ENCODE peak calls at places on chromosomes 2 and 18, in ten cellular contexts. One of them, this sample, is unnamed. For H3K9me3 and H3K4me1, the result is how much of the 10 kb centered on the place peaks cover.

GRCh38 chr2:85699325-85699724 is 5.2 kb downstream of the GNLY start:
- DNase-seq in left ventricle myocardium inferior: no peak
- DNase-seq in right lobe of liver: no peak
- DNase-seq in tibial artery: peak
- DNase-seq in GM23248: no peak
- DNase-seq in A549: no peak
- DNase-seq in esophagus muscularis mucosa: no peak
- DNase-seq in mucosa of descending colon: no peak
- DNase-seq in heart right ventricle: no peak
- DNase-seq in right cardiac atrium: no peak
- DNase-seq in this sample: no peak

GRCh38 chr18:11808001-11808855 is 43.0 kb upstream of the CHMP1B start:
- DNase-seq in left ventricle myocardium inferior: no peak
- DNase-seq in esophagus muscularis mucosa: no peak
- DNase-seq in tibial artery: no peak
- DNase-seq in mucosa of descending colon: no peak
- DNase-seq in A549: peak
- DNase-seq in right lobe of liver: no peak
- DNase-seq in GM23248: peak
- DNase-seq in heart right ventricle: no peak
- DNase-seq in right cardiac atrium: no peak
- DNase-seq in this sample: no peak

GRCh38 chr2:217756375-217757107 is 246.3 kb downstream of the TNS1 start:
- DNase-seq in heart right ventricle: peak
- DNase-seq in GM23248: peak
- DNase-seq in A549: peak
- DNase-seq in mucosa of descending colon: peak
- DNase-seq in right cardiac atrium: peak
- DNase-seq in tibial artery: peak
- DNase-seq in right lobe of liver: peak
- DNase-seq in left ventricle myocardium inferior: peak
- DNase-seq in esophagus muscularis mucosa: no peak
- DNase-seq in this sample: peak

GRCh38 chr2:234566622-234567021 is 69.7 kb upstream of the ARL4C start:
- DNase-seq in heart right ventricle: no peak
- DNase-seq in esophagus muscularis mucosa: no peak
- DNase-seq in left ventricle myocardium inferior: no peak
- DNase-seq in right cardiac atrium: no peak
- DNase-seq in right lobe of liver: no peak
- DNase-seq in tibial artery: no peak
- DNase-seq in mucosa of descending colon: no peak
- DNase-seq in GM23248: no peak
- DNase-seq in A549: no peak
- DNase-seq in this sample: no peak

GRCh38 chr2:127043367-127044164 is 63.4 kb downstream of the BIN1 start:
- DNase-seq in esophagus muscularis mucosa: no peak
- DNase-seq in GM23248: no peak
- DNase-seq in left ventricle myocardium inferior: peak
- DNase-seq in right lobe of liver: no peak
- DNase-seq in tibial artery: no peak
- DNase-seq in right cardiac atrium: peak
- DNase-seq in A549: no peak
- DNase-seq in heart right ventricle: no peak
- DNase-seq in mucosa of descending colon: no peak
- DNase-seq in this sample: no peak

GRCh38 chr2:144944506-144945230 is 424.7 kb upstream of the ZEB2 start:
- DNase-seq in right lobe of liver: no peak
- DNase-seq in mucosa of descending colon: no peak
- DNase-seq in GM23248: peak
- DNase-seq in A549: no peak
- DNase-seq in right cardiac atrium: no peak
- DNase-seq in heart right ventricle: no peak
- DNase-seq in tibial artery: no peak
- DNase-seq in left ventricle myocardium inferior: no peak
- DNase-seq in esophagus muscularis mucosa: no peak
- DNase-seq in this sample: no peak

GRCh38 chr2:121907905-121908304 is 152.5 kb downstream of the TSN start:
- DNase-seq in heart right ventricle: no peak
- DNase-seq in mucosa of descending colon: no peak
- DNase-seq in tibial artery: peak
- DNase-seq in GM23248: peak
- DNase-seq in left ventricle myocardium inferior: no peak
- DNase-seq in A549: no peak
- DNase-seq in right lobe of liver: no peak
- DNase-seq in right cardiac atrium: no peak
- DNase-seq in esophagus muscularis mucosa: no peak
- DNase-seq in this sample: no peak

GRCh38 chr2:191789791-191790190 is 57.1 kb downstream of the CAVIN2 start:
- DNase-seq in mucosa of descending colon: no peak
- DNase-seq in GM23248: no peak
- DNase-seq in tibial artery: no peak
- DNase-seq in right lobe of liver: no peak
- DNase-seq in heart right ventricle: no peak
- DNase-seq in left ventricle myocardium inferior: no peak
- DNase-seq in A549: no peak
- DNase-seq in esophagus muscularis mucosa: no peak
- DNase-seq in right cardiac atrium: no peak
- DNase-seq in this sample: no peak

GRCh38 chr2:201237486-201238241 is 22.7 kb upstream of the CASP8 start:
- DNase-seq in right cardiac atrium: no peak
- DNase-seq in mucosa of descending colon: no peak
- DNase-seq in right lobe of liver: no peak
- DNase-seq in heart right ventricle: no peak
- DNase-seq in GM23248: peak
- DNase-seq in A549: no peak
- DNase-seq in left ventricle myocardium inferior: no peak
- DNase-seq in tibial artery: no peak
- DNase-seq in esophagus muscularis mucosa: peak
- DNase-seq in this sample: no peak

GRCh38 chr2:147639891-147640290 is 204.9 kb upstream of the ACVR2A start:
- DNase-seq in right cardiac atrium: no peak
- DNase-seq in tibial artery: no peak
- DNase-seq in mucosa of descending colon: no peak
- DNase-seq in right lobe of liver: no peak
- DNase-seq in GM23248: no peak
- DNase-seq in A549: no peak
- DNase-seq in esophagus muscularis mucosa: no peak
- DNase-seq in left ventricle myocardium inferior: no peak
- DNase-seq in heart right ventricle: no peak
- DNase-seq in this sample: peak

GRCh38 chr2:147636888-147637270 is 207.9 kb upstream of the ACVR2A start:
- DNase-seq in A549: no peak
- DNase-seq in GM23248: no peak
- DNase-seq in left ventricle myocardium inferior: no peak
- DNase-seq in esophagus muscularis mucosa: no peak
- DNase-seq in tibial artery: no peak
- DNase-seq in right cardiac atrium: no peak
- DNase-seq in heart right ventricle: no peak
- DNase-seq in mucosa of descending colon: no peak
- DNase-seq in right lobe of liver: no peak
- DNase-seq in this sample: peak

GRCh38 chr2:147632193-147632592 is 212.6 kb upstream of the ACVR2A start:
- DNase-seq in right cardiac atrium: no peak
- DNase-seq in A549: no peak
- DNase-seq in right lobe of liver: no peak
- DNase-seq in heart right ventricle: no peak
- DNase-seq in mucosa of descending colon: no peak
- DNase-seq in GM23248: no peak
- DNase-seq in esophagus muscularis mucosa: no peak
- DNase-seq in left ventricle myocardium inferior: no peak
- DNase-seq in tibial artery: no peak
- DNase-seq in this sample: no peak

GRCh38 chr2:147634801-147635200 is 210.0 kb upstream of the ACVR2A start:
- DNase-seq in right lobe of liver: no peak
- DNase-seq in A549: no peak
- DNase-seq in right cardiac atrium: no peak
- DNase-seq in mucosa of descending colon: no peak
- DNase-seq in heart right ventricle: no peak
- DNase-seq in left ventricle myocardium inferior: no peak
- DNase-seq in GM23248: no peak
- DNase-seq in esophagus muscularis mucosa: no peak
- DNase-seq in tibial artery: no peak
- DNase-seq in this sample: no peak

DNA sequence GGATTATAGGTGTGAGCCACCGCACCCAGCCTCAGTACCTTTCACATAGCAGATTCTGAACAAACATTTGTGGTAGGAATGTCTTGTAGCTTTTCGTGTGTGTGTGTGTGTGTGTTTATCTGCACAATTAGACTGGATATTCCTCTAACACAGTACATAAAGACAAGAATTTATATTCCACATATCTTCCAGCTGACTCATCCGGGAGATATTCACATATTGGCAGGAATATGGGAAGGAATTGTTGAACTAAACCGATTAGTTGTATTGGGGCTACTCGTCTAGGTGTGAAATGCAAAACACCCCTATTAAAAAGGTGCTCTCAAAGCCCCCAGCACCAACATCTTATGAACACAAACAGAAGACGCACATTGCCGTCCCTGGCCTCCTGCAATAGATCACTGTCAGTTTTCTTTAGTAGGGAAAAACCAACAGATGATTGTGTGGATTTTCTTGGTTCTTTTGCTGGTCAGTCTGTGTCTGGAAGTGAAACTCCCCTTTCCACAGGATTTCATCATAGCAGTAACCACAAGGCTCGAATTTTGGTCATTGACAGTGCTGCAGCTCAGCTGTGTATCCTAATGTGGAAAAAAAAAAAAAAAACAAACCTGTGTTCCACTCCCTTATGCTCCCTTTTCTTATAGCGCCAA is 208.5 kb upstream of the ACVR2A start:
- DNase-seq in heart right ventricle: no peak
- DNase-seq in A549: no peak
- DNase-seq in tibial artery: no peak
- DNase-seq in left ventricle myocardium inferior: no peak
- DNase-seq in mucosa of descending colon: no peak
- DNase-seq in right cardiac atrium: no peak
- DNase-seq in esophagus muscularis mucosa: no peak
- DNase-seq in GM23248: peak
- DNase-seq in right lobe of liver: no peak
- DNase-seq in this sample: no peak
- H3K9me3 ChIP-seq in heart right ventricle: under half
- H3K9me3 ChIP-seq in A549: under half
- H3K9me3 ChIP-seq in tibial artery: under half
- H3K9me3 ChIP-seq in left ventricle myocardium inferior: under half
- H3K9me3 ChIP-seq in mucosa of descending colon: under half
- H3K9me3 ChIP-seq in right cardiac atrium: under half
- H3K9me3 ChIP-seq in esophagus muscularis mucosa: under half
- H3K9me3 ChIP-seq in GM23248: under half
- H3K9me3 ChIP-seq in right lobe of liver: under half
- H3K9me3 ChIP-seq in this sample: under half

GRCh38 chr2:174593574-174594203 is 3.9 kb downstream of the WIPF1 start:
- DNase-seq in GM23248: peak
- DNase-seq in tibial artery: no peak
- DNase-seq in esophagus muscularis mucosa: no peak
- DNase-seq in heart right ventricle: no peak
- DNase-seq in left ventricle myocardium inferior: no peak
- DNase-seq in right lobe of liver: no peak
- DNase-seq in A549: no peak
- DNase-seq in right cardiac atrium: no peak
- DNase-seq in mucosa of descending colon: no peak
- DNase-seq in this sample: peak

GRCh38 chr2:174590346-174590745 is 7.3 kb downstream of the WIPF1 start:
- DNase-seq in esophagus muscularis mucosa: no peak
- DNase-seq in heart right ventricle: no peak
- DNase-seq in left ventricle myocardium inferior: no peak
- DNase-seq in tibial artery: no peak
- DNase-seq in mucosa of descending colon: no peak
- DNase-seq in right cardiac atrium: no peak
- DNase-seq in A549: no peak
- DNase-seq in GM23248: no peak
- DNase-seq in right lobe of liver: no peak
- DNase-seq in this sample: no peak

GRCh38 chr2:174590928-174591648 is 6.5 kb downstream of the WIPF1 start:
- DNase-seq in mucosa of descending colon: no peak
- DNase-seq in tibial artery: no peak
- DNase-seq in A549: no peak
- DNase-seq in right cardiac atrium: no peak
- DNase-seq in heart right ventricle: no peak
- DNase-seq in right lobe of liver: no peak
- DNase-seq in left ventricle myocardium inferior: no peak
- DNase-seq in GM23248: peak
- DNase-seq in esophagus muscularis mucosa: no peak
- DNase-seq in this sample: no peak

GRCh38 chr2:174593041-174593440 is 4.6 kb downstream of the WIPF1 start:
- DNase-seq in mucosa of descending colon: no peak
- DNase-seq in A549: no peak
- DNase-seq in GM23248: no peak
- DNase-seq in left ventricle myocardium inferior: no peak
- DNase-seq in esophagus muscularis mucosa: no peak
- DNase-seq in right cardiac atrium: no peak
- DNase-seq in heart right ventricle: no peak
- DNase-seq in right lobe of liver: no peak
- DNase-seq in tibial artery: no peak
- DNase-seq in this sample: no peak

DNA sequence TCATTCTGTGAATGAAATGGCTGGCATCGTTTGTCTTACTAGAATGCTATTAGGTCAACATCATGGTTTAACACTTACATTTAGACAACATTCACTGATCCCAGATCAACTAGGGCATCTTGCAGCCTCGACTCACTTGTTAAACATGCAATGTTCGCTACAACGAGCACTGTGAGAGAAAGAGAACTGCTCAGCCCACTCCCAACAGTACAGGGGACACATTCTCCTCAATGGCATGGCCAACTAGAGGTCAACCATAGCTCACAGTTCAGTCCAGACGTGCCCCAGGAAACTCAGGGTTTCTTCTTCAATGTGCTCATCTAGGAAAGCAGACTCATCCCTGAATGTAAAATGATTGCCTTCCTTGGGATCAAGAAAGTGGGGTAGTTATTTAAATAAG is 5.9 kb downstream of the WIPF1 start:
- DNase-seq in left ventricle myocardium inferior: no peak
- DNase-seq in tibial artery: no peak
- DNase-seq in mucosa of descending colon: no peak
- DNase-seq in A549: no peak
- DNase-seq in right cardiac atrium: no peak
- DNase-seq in right lobe of liver: no peak
- DNase-seq in esophagus muscularis mucosa: no peak
- DNase-seq in GM23248: no peak
- DNase-seq in heart right ventricle: no peak
- DNase-seq in this sample: no peak
- H3K4me1 ChIP-seq in left ventricle myocardium inferior: under half
- H3K4me1 ChIP-seq in tibial artery: half or more
- H3K4me1 ChIP-seq in mucosa of descending colon: under half
- H3K4me1 ChIP-seq in A549: under half
- H3K4me1 ChIP-seq in right cardiac atrium: under half
- H3K4me1 ChIP-seq in right lobe of liver: under half
- H3K4me1 ChIP-seq in esophagus muscularis mucosa: half or more
- H3K4me1 ChIP-seq in GM23248: half or more
- H3K4me1 ChIP-seq in heart right ventricle: half or more
- H3K4me1 ChIP-seq in this sample: under half

GRCh38 chr2:95240556-95240955 is 33.2 kb downstream of the ZNF892 start:
- DNase-seq in left ventricle myocardium inferior: no peak
- DNase-seq in tibial artery: no peak
- DNase-seq in mucosa of descending colon: no peak
- DNase-seq in heart right ventricle: no peak
- DNase-seq in GM23248: no peak
- DNase-seq in esophagus muscularis mucosa: no peak
- DNase-seq in right lobe of liver: no peak
- DNase-seq in right cardiac atrium: no peak
- DNase-seq in A549: no peak
- DNase-seq in this sample: no peak
- H3K9me3 ChIP-seq in left ventricle myocardium inferior: half or more
- H3K9me3 ChIP-seq in tibial artery: under half
- H3K9me3 ChIP-seq in mucosa of descending colon: under half
- H3K9me3 ChIP-seq in heart right ventricle: under half
- H3K9me3 ChIP-seq in GM23248: under half
- H3K9me3 ChIP-seq in esophagus muscularis mucosa: half or more
- H3K9me3 ChIP-seq in right lobe of liver: under half
- H3K9me3 ChIP-seq in right cardiac atrium: under half
- H3K9me3 ChIP-seq in A549: under half
- H3K9me3 ChIP-seq in this sample: under half

GRCh38 chr2:63594622-63595021 is 5.9 kb downstream of the MDH1 start:
- DNase-seq in heart right ventricle: no peak
- DNase-seq in left ventricle myocardium inferior: no peak
- DNase-seq in GM23248: no peak
- DNase-seq in right cardiac atrium: no peak
- DNase-seq in right lobe of liver: no peak
- DNase-seq in A549: no peak
- DNase-seq in tibial artery: no peak
- DNase-seq in mucosa of descending colon: no peak
- DNase-seq in esophagus muscularis mucosa: no peak
- DNase-seq in this sample: peak
- H3K4me1 ChIP-seq in heart right ventricle: half or more
- H3K4me1 ChIP-seq in left ventricle myocardium inferior: half or more
- H3K4me1 ChIP-seq in GM23248: under half
- H3K4me1 ChIP-seq in right cardiac atrium: under half
- H3K4me1 ChIP-seq in right lobe of liver: under half
- H3K4me1 ChIP-seq in A549: under half
- H3K4me1 ChIP-seq in tibial artery: under half
- H3K4me1 ChIP-seq in mucosa of descending colon: under half
- H3K4me1 ChIP-seq in esophagus muscularis mucosa: half or more
- H3K4me1 ChIP-seq in this sample: under half

This sample was measured in small intestine.